ENCODE peak calls at places on chromosomes 13 and 19, in four cellular contexts. U, M, K and V are unnamed samples.

GRCh38 chr13:84405286-84405685 is 523.0 kb upstream of the SLITRK1 start:
- DNase-seq in U (no peak), M (no peak), K (peak; percentile 34), V (no peak)

GRCh38 chr13:41411536-41411935 is 45.8 kb upstream of the RGCC start:
- DNase-seq in U (no peak), M (peak; percentile 32), K (peak; percentile 83), V (peak; percentile 28)

GRCh38 chr13:52835071-52835793 is 13.2 kb downstream of the PCDH8 start:
- DNase-seq in U (no peak), M (no peak), K (no peak), V (no peak)

GRCh38 chr13:30818323-30818960 is 83.1 kb downstream of the ALOX5AP start:
- DNase-seq in U (peak; percentile 85), M (no peak), K (peak; percentile 89), V (no peak)

GRCh38 chr19:12838893-12839656 is 760 bp downstream of the MAST1 start:
- DNase-seq in U (no peak), M (no peak), K (no peak), V (no peak)

GRCh38 chr13:37540228-37540627 is 58.3 kb downstream of the POSTN start:
- DNase-seq in U (no peak), M (no peak), K (peak; percentile 88), V (no peak)

GRCh38 chr19:5805465-5806132 is 732 bp downstream of the NRTN start:
- DNase-seq in U (no peak), M (peak; percentile 81), K (peak; percentile 41), V (peak; percentile 88)

GRCh38 chr19:4536798-4537197 is 1.8 kb upstream of the PLIN5 start:
- DNase-seq in U (no peak), M (no peak), K (no peak), V (no peak)

GRCh38 chr13:99124695-99125334 is 75.8 kb upstream of the UBAC2 start:
- DNase-seq in U (no peak), M (no peak), K (peak; percentile 91), V (no peak)

GRCh38 chr19:9528757-9529336 is 9.6 kb downstream of the ZNF426 start:
- DNase-seq in U (no peak), M (no peak), K (peak; percentile 27), V (no peak)

DNA sequence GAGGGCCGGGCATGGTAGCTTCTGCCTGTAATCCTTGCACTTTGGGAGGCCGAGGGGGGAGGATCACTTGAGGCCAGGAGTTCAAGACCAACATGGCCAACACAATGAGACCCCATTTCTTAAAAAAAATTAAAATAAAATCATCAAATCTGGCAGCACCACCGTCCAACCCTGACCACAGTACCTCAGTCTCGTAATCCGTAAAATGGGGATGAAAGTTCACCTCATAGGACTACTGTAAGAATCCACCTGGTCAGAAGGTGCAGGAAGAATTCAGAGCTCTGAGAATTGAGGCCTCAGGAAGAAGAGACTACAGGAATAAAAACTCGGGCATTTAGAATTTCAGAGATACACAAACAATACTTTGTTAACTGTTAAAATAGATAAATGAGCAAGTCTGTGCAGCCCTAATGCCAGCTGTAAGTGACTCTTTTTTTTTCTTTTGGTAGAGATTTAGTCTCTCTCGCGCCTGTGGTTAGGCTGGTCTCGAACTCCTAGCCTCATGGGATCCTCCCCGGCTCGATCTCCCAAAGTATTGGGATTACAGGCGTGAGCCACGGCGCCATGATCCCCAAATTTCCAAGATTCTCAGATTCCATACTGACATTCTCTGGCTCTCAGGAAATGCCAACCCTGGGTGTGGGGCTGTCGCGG is 2.9 kb downstream of the PPP1R13L start:
- DNase-seq in U (no peak), M (no peak), K (no peak), V (no peak)
- TF ChIP-seq CTCF in U (no peak), M (no peak), K (peak; percentile 35), V (peak; percentile 85)

DNA sequence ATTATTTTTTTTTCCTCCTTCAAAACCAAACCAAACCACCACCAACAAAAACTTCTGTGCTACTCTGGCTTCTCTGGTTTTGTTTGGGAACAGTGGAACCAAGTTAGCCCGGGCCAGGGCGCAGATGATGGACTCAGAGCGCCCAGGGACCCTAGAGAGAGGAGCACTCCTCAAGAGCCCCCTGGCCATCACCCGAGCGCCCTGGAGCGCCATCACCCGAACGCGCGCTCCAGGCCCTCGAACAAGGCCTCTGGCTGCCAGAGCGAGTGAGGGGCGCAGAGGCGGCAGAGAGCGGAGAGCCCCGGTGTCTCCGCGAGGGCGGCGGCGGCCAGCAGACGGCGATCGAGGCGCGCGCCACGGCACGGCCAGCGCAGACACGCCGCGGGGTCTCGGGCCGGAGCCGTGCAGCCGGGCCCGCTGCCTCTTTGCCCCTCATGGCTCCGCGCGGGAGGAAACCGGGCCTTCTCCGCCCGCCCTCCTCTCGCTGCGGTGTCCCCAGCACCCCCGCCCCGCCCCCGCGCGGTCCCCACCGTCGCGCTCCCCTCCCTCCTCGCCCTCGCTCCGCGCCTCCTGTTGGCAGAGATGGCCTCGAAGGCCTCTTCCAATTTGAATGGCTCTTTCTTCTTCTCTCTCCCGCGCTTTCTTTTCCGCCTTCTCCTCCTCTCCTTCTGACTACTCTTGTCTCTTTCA is 4.2 kb upstream of the SOX1 start:
- DNase-seq in U (no peak), M (no peak), K (no peak), V (no peak)
- TF ChIP-seq CTCF in U (no peak), M (no peak), K (no peak), V (no peak)

DNA sequence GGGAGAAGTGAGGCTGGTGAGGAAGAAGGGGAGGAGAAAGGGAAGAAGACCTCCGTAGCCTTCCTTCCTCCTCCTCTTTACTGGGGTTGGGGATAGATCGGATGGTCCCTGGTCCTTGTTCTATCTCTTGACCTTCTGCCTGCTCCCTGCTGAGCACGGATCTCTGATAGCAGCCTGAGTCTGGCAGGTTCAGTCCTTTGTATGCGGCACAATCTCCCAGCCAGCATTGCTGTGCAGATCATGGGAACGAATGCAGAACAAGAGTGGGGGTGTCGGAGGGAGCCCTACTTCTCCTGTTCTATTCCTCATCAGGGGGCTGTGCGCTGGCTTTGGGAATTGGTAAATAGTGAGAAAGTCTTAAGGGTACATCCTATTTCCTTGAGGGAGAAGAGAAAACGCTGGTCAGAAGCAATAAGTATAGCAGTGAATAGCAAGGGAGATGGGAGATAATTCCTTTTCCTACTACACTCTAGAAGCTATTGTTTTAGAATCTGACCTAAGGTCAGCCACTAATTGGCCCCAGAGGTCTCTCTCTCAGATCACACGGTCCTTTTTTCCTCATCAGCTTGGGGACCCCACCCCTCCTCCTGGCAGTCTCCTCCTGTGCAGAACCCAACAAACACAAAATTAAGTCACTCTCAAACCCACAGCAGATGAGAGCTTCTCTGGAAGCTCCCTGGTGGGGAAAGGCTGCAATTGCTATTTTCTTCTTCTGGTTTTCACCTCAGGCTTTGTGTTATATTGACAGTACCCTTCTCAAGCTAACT is 41.0 kb downstream of the KL start:
- DNase-seq in U (no peak), M (no peak), K (peak; percentile 38), V (no peak)
- TF ChIP-seq CTCF in U (peak; percentile 18), M (peak; percentile 12), K (peak; percentile 64), V (no peak)

DNA sequence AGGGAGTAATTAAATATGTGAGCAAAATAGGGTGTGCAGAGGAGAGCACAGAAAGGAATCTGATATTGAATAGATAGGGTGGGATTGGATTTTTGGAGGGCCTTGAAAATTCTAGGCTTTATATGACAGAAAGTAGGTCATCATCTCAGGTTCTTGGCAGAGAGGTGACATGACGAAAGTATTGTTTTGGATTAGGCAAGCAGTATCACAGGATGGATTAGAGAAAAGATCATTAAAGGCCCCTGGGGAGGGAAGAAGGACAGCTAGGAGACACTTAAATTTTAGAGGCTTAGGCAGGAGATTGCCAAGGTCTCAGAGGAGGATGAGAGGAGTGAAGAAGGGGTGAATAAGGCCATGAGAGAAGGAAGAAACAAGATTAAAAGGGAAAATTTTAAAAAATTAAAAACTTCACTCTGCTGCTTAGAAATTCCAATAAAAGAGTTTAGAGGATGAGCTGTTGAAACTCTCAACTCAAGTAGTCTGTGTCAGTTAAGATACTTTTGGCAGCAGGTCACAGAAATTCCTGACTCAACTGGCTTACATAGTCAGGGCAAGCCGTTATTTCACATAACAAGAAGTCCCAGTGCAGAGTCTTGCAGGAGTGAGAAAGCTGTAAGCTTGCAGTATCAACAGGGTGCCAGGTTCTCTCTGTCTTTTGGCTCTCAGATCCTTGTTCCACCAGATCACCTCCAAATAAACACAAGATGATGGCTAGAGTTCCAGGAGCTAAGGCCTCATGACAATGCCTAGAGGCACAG is 8.8 kb downstream of the GPC6 start:
- DNase-seq in U (peak; percentile 66), M (no peak), K (peak; percentile 47), V (no peak)
- TF ChIP-seq CTCF in U (no peak), M (no peak), K (no peak), V (no peak)

DNA sequence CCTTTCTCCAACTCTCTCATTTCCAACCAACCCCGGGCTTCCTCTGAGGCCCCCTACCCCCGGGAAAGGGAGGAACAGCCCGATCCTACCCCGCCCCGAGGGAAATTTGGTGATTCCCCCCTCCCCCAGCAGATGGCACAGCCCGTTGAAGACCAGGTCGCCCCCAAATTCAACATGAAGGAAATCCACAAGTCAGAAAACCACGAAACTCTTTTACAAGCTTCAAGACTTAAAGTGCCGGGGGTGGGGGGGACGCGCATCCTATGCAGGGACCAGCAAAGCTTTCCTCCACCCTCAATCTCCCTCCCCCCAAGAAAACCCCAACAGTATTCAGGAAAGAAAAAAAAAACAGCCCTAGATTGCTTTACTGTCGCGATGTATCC is 1.8 kb downstream of the TCF3 start:
- DNase-seq in U (no peak), M (no peak), K (peak; percentile 12), V (no peak)
- TF ChIP-seq CTCF in U (no peak), M (no peak), K (peak; percentile 2), V (no peak)

DNA sequence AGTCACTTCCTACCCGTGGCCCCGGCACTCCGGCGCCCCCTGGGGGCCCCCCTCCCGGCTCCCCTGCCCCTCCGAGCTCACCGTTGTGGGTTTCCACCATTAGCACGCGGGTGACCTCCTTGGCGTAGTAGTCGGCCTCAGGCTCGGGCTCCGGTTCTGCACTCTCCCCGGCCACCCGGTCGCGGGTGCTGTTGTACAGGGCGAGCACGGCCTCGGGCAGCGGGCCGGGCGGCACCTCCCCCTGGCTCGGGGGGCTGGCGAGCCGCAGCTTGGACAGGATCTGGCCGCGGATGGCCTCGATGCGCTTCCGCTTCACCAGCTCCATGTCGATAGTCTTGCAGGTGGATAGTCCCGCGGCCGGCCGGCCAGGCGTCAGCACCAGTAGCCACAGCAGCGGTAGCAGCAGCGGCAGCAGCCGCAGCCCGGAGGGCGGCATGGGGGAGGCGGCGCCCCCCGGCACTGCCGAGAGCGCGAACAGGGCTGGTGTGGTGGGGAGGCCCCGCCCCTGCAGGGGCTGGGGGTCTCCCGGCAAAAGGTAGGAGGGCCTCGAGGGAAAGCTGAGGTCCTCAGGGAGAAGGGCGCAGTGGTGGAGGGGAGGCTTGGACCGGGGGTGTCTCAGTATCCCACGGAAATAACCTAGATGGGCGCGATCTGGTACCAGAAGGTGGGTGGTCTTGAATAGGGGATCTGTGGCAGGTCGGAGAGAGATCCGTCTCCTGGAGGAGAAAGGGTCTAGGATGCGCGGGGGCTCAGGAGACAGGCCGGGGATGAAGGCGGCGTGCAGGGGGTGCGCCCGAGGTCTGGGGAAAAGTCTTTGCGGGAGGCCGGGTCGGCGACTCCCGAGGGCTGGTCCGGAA is 885 bp downstream of the TGFB1 start:
- DNase-seq in U (peak; percentile 84), M (peak; percentile 57), K (peak; percentile 56), V (peak; percentile 90)
- TF ChIP-seq CTCF in U (no peak), M (peak; percentile 8), K (peak; percentile 45), V (peak; percentile 82)

DNA sequence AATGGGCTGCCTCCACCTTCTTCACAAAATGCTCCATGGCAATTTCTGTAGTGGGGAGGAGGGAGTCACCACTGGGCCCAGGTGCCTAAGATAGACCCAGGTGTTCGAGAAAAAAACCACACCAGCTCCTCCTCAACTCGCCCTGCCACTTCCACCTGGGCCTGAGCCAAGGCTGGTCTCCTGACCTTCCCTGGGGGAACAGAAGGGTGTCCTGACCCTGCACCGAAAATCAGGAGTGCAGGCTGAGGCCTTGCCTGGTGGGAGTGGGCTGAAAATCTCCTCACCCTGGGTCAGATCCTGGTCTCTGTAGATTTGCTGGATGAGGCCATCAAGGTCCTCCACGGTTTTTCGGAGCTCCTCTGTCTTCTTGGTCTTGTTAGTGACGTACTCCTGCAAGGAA is 17.6 kb upstream of the AKAP8 start:
- DNase-seq in U (peak; percentile 24), M (no peak), K (no peak), V (no peak)
- TF ChIP-seq CTCF in U (no peak), M (no peak), K (no peak), V (no peak)